ENCODE peak calls at places on chromosomes 12 and 14, in six cellular contexts. P is CD8-positive, alpha-beta T cell; G is NB4; D is testis; J is sigmoid colon; S is fibroblast of mammary gland. V is an unnamed sample.

GRCh38 chr12:27180862-27181261 is 63.2 kb upstream of the STK38L start:
- DNase-seq in S (no peak), D (no peak), P (no peak), J (no peak), G (peak), V (no peak)

GRCh38 chr12:19561411-19561961 is 122.2 kb downstream of the AEBP2 start:
- DNase-seq in J (no peak), D (no peak), P (no peak), S (peak), G (no peak), V (no peak)

GRCh38 chr14:68711551-68712437 is 81.1 kb downstream of the ZFP36L1 start:
- DNase-seq in J (peak), D (no peak), S (no peak), G (no peak), P (no peak), V (no peak)

GRCh38 chr14:68470361-68470760 is 322.5 kb downstream of the ZFP36L1 start:
- DNase-seq in D (no peak), G (no peak), J (no peak), S (no peak), P (no peak), V (no peak)

GRCh38 chr12:100755186-100755585 is 39.4 kb upstream of the ANO4 start:
- DNase-seq in J (no peak), D (no peak), G (no peak), S (peak), P (no peak), V (no peak)

GRCh38 chr12:98916106-98916505 is 271.0 kb downstream of the APAF1 start:
- DNase-seq in G (no peak), D (no peak), P (no peak), J (no peak), S (peak), V (no peak)

GRCh38 chr12:69985656-69986055 is 160.6 kb downstream of the MYRFL start:
- DNase-seq in D (no peak), P (no peak), G (peak), S (no peak), J (no peak), V (peak)

GRCh38 chr14:100857923-100858837 is 32.3 kb downstream of the MEG3 start:
- DNase-seq in P (no peak), S (no peak), G (no peak), D (no peak), J (no peak), V (no peak)

GRCh38 chr14:102317564-102318248 is 1.8 kb upstream of the ZNF839 start:
- DNase-seq in S (peak), J (peak), P (peak), G (peak), D (peak), V (peak)

GRCh38 chr12:108565976-108566375 is 3.6 kb downstream of the ISCU start:
- DNase-seq in G (peak), D (peak), S (peak), P (peak), J (peak), V (peak)

GRCh38 chr12:15584366-15585041 is 204.7 kb downstream of the EPS8 start:
- DNase-seq in S (peak), J (no peak), G (peak), P (no peak), D (peak), V (peak)

GRCh38 chr12:70828391-70828790 is 92.1 kb downstream of the PTPRR start:
- DNase-seq in J (no peak), P (no peak), S (peak), D (no peak), G (no peak), V (no peak)

GRCh38 chr12:96457191-96457930 is 32.0 kb upstream of the CFAP54 start:
- DNase-seq in J (no peak), P (no peak), G (no peak), S (no peak), D (no peak), V (no peak)

GRCh38 chr12:57632369-57632897 is 568 bp downstream of the B4GALNT1 start:
- DNase-seq in S (no peak), D (peak), P (peak), J (peak), G (no peak), V (no peak)

GRCh38 chr14:59632381-59632780 is 55.8 kb upstream of the CCDC175 start:
- DNase-seq in J (no peak), D (peak), P (no peak), G (peak), S (peak), V (peak)

GRCh38 chr14:92421756-92422155 is 91.8 kb upstream of the RIN3 start:
- DNase-seq in G (no peak), P (no peak), S (peak), D (no peak), J (no peak), V (no peak)

GRCh38 chr12:7602287-7602686 is 63.4 kb downstream of the APOBEC1 start:
- DNase-seq in P (no peak), D (no peak), J (no peak), G (no peak), S (peak), V (no peak)

GRCh38 chr14:80839743-80840142 is 101.8 kb downstream of the CEP128 start:
- DNase-seq in P (no peak), S (no peak), D (no peak), J (no peak), G (no peak), V (no peak)

GRCh38 chr12:32116897-32117296 is 10.2 kb downstream of the BICD1 start:
- DNase-seq in J (no peak), G (no peak), D (no peak), P (no peak), S (peak), V (no peak)

GRCh38 chr14:96940009-96940408 is 142.8 kb downstream of the VRK1 start:
- DNase-seq in D (no peak), P (no peak), G (peak), S (no peak), J (no peak), V (peak)

GRCh38 chr14:74846168-74846567 is 29.8 kb downstream of the PROX2 start:
- DNase-seq in J (no peak), P (no peak), G (no peak), S (peak), D (no peak), V (no peak)

GRCh38 chr12:18998343-18999270 is 130.9 kb upstream of the PLEKHA5 start:
- DNase-seq in D (no peak), J (no peak), S (peak), G (no peak), P (no peak), V (no peak)

GRCh38 chr12:24850486-24850885 is 98.4 kb downstream of the BCAT1 start:
- DNase-seq in G (no peak), S (no peak), P (no peak), J (no peak), D (no peak), V (no peak)

GRCh38 chr14:74569826-74570591 is 42.0 kb downstream of the LTBP2 start:
- DNase-seq in D (no peak), P (no peak), G (no peak), J (no peak), S (peak), V (no peak)

GRCh38 chr14:34874386-34875030 is 652 bp downstream of the BAZ1A start:
- DNase-seq in S (peak), J (peak), P (peak), D (peak), G (peak), V (peak)

GRCh38 chr12:61272441-61272840 is 987.8 kb upstream of the USP15 start:
- DNase-seq in D (no peak), G (no peak), S (no peak), J (no peak), P (no peak), V (no peak)

GRCh38 chr14:28381656-28382055 is 384.9 kb upstream of the FOXG1 start:
- DNase-seq in J (no peak), D (no peak), G (no peak), S (peak), P (no peak), V (no peak)

GRCh38 chr12:130849561-130850417 is 10.7 kb upstream of the STX2 start:
- DNase-seq in P (no peak), J (peak), S (no peak), G (no peak), D (no peak), V (no peak)
- H3K4me3 ChIP-seq in P (no peak), J (no peak), S (no peak), G (no peak), D (no peak), V (no peak)

GRCh38 chr14:104001003-104001402 is 58.7 kb upstream of the RD3L start:
- DNase-seq in S (no peak), J (no peak), D (no peak), G (peak), P (peak), V (no peak)
- TF ChIP-seq CTCF in S (peak), J (no peak), D (no peak), G (peak), P (no peak), V (peak)

GRCh38 chr12:116318738-116319050 is 41.2 kb upstream of the MED13L start:
- DNase-seq in J (peak), P (no peak), S (no peak), D (no peak), G (no peak), V (no peak)

GRCh38 chr12:116319851-116320621 is 42.5 kb upstream of the MED13L start:
- DNase-seq in D (peak), G (peak), J (peak), S (peak), P (no peak), V (peak)

GRCh38 chr12:116317986-116318737 is 40.7 kb upstream of the MED13L start:
- DNase-seq in D (no peak), P (no peak), J (peak), S (no peak), G (no peak), V (no peak)

GRCh38 chr12:116320839-116321238 is 43.3 kb upstream of the MED13L start:
- DNase-seq in D (no peak), S (peak), G (no peak), J (no peak), P (no peak), V (no peak)

DNA sequence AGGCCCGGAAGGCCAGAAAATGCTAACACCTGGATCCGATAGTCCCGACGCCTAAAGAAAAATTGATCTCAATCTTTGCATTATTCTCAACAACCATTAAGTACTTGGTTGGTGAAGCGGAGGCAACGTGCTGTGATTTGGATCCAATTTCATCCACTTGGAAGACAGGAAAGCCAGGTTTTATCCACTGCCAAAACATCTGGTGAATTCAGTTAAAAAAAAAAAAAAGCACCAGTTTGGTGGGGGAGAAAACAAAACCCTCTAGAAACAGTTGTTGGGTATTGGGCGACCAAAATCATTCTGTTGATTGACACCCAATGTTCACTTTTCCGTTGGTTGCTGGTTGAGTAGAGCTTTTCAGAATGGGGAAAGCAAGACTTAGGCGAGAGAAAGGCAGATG is 41.8 kb upstream of the MED13L start:
- DNase-seq in P (no peak), G (peak), D (no peak), J (no peak), S (peak), V (no peak)
- H3K4me3 ChIP-seq in P (no peak), G (peak), D (no peak), J (no peak), S (peak), V (no peak)

GRCh38 chr12:2383276-2384028 is 330.7 kb downstream of the CACNA1C start:
- DNase-seq in G (no peak), J (no peak), S (peak), D (no peak), P (no peak), V (no peak)

GRCh38 chr12:2385529-2385928 is 332.7 kb downstream of the CACNA1C start:
- DNase-seq in G (no peak), J (no peak), P (no peak), S (no peak), D (no peak), V (no peak)

GRCh38 chr12:2384533-2385328 is 331.9 kb downstream of the CACNA1C start:
- DNase-seq in G (no peak), S (peak), J (no peak), D (no peak), P (no peak), V (no peak)

GRCh38 chr12:2384029-2384386 is 331.2 kb downstream of the CACNA1C start:
- DNase-seq in G (no peak), J (no peak), P (no peak), S (peak), D (no peak), V (no peak)

GRCh38 chr12:2382391-2383155 is 329.8 kb downstream of the CACNA1C start:
- DNase-seq in G (peak), D (no peak), S (peak), J (no peak), P (no peak), V (peak)
- TF ChIP-seq CTCF in G (no peak), D (no peak), S (no peak), J (no peak), P (no peak), V (no peak)

GRCh38 chr14:88030079-88030478 is 25.1 kb downstream of the GPR65 start:
- DNase-seq in D (no peak), S (no peak), P (no peak), G (no peak), J (no peak), V (no peak)

GRCh38 chr14:88025350-88025749 is 20.4 kb downstream of the GPR65 start:
- DNase-seq in D (no peak), J (no peak), G (no peak), S (no peak), P (no peak), V (no peak)

GRCh38 chr14:88029500-88029899 is 24.6 kb downstream of the GPR65 start:
- DNase-seq in J (no peak), G (no peak), P (no peak), D (no peak), S (no peak), V (no peak)

GRCh38 chr14:88023658-88024187 is 18.8 kb downstream of the GPR65 start:
- DNase-seq in P (no peak), D (no peak), J (no peak), S (no peak), G (no peak), V (peak)

DNA sequence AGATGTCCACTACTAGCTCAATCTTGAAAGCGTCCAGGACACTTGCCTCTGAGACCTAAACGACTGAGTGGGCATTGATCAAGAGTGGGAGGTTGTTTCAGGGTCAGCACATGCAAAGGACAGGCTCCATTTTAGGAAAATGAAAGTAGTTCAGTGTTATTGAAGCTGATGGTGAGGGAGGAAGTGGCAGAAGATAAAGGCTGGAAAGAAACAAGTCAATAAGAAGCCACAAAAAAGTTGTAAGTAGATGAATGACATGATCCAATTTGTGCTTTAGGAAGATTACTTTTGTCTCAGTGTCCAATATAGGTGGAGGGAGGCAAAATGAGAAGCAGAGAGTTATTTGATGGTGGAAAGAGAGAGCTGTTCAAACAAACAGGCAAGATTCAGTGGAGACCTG is 22.0 kb downstream of the GPR65 start:
- DNase-seq in D (no peak), P (no peak), S (no peak), J (no peak), G (no peak), V (no peak)
- H3K4me3 ChIP-seq in D (no peak), P (no peak), S (no peak), J (no peak), G (no peak), V (no peak)

GRCh38 chr12:28585146-28585545 is 394.9 kb downstream of the CCDC91 start:
- DNase-seq in G (no peak), J (no peak), P (no peak), S (no peak), D (no peak), V (no peak)

GRCh38 chr12:28578833-28579252 is 388.6 kb downstream of the CCDC91 start:
- DNase-seq in P (no peak), G (no peak), J (no peak), D (no peak), S (peak), V (no peak)

GRCh38 chr12:28582687-28583376 is 392.6 kb downstream of the CCDC91 start:
- DNase-seq in D (no peak), S (no peak), J (no peak), P (no peak), G (no peak), V (no peak)

GRCh38 chr12:28586481-28586880 is 396.2 kb downstream of the CCDC91 start:
- DNase-seq in J (no peak), D (no peak), G (no peak), S (no peak), P (no peak), V (no peak)

GRCh38 chr12:28583771-28584261 is 393.6 kb downstream of the CCDC91 start:
- DNase-seq in G (peak), J (no peak), P (no peak), S (peak), D (no peak), V (no peak)
- TF ChIP-seq CTCF in G (peak), J (no peak), P (no peak), S (peak), D (no peak), V (no peak)

GRCh38 chr14:32706672-32707071 is 232.0 kb upstream of the NPAS3 start:
- DNase-seq in J (no peak), G (no peak), P (no peak), D (no peak), S (no peak), V (peak)

GRCh38 chr14:32701475-32701874 is 237.2 kb upstream of the NPAS3 start:
- DNase-seq in P (no peak), J (no peak), G (no peak), S (no peak), D (no peak), V (no peak)

GRCh38 chr14:32702088-32702487 is 236.6 kb upstream of the NPAS3 start:
- DNase-seq in S (no peak), J (no peak), P (no peak), D (no peak), G (no peak), V (no peak)

GRCh38 chr14:32702571-32702970 is 236.1 kb upstream of the NPAS3 start:
- DNase-seq in S (peak), D (peak), P (no peak), J (peak), G (no peak), V (peak)

DNA sequence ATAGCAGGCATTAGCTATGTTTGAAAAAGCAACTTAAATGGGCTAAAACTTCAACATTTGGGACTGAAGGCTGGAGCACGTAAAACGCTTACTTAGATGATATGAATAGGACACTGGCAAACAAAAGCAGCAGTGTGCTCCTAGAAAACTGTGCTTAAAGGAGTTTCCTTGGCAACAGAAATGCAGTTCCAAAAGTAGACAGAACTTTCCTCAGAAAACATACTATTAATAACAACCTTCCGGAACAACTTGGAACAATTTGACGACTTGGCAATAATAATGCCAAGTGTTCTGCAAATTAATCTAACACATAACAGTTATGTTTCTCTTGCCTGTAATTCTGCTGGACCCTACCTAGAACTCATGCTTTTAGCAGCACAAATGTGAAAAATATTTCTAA is 235.4 kb upstream of the NPAS3 start:
- DNase-seq in D (peak), P (no peak), J (no peak), G (no peak), S (peak), V (no peak)
- H3K4me3 ChIP-seq in D (no peak), P (no peak), J (peak), G (no peak), S (no peak), V (no peak)

DNA sequence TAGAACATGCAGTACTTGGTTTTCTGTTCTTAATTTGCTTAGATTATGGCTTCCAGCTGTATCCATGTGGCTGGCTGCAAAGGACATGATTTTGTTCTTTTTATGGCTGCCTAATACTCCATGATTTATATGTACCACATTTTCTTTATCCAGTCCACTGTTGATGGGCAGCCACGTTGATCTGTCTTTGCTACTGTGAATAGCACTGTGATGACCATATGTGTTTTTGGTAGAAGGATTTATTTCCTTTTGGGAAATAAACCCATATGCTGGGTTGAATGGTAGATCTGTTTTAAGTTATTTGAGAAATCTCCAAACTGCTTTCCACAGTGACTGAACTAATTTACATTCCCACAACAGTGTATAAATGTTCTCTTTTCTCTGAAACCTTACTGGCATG is 86.2 kb upstream of the FERMT2 start:
- DNase-seq in D (no peak), P (no peak), S (no peak), J (no peak), G (no peak), V (no peak)
- TF ChIP-seq CTCF in D (no peak), P (no peak), S (no peak), J (no peak), G (no peak), V (no peak)

V was measured in GM12865.